ENCODE peak calls at places on chromosomes 2 and 18, in four cellular contexts. One of them, this sample, is unnamed.

GRCh38 chr2:74845217-74845751 is 11.4 kb downstream of the HK2 start:
- DNase-seq in stimulated activated CD8-positive, alpha-beta memory T cell treated with anti-CD3 and anti-CD28 coated beads, Interleukin-4, amount 100 ng/mL, for 24 hours: no peak
- DNase-seq in SHP77: no peak
- DNase-seq in kidney glomerular epithelial cell: peak; percentile 89
- DNase-seq in this sample: peak; percentile 96

GRCh38 chr2:73920577-73921545 is 5.8 kb upstream of the DGUOK start:
- DNase-seq in stimulated activated CD8-positive, alpha-beta memory T cell treated with anti-CD3 and anti-CD28 coated beads, Interleukin-4, amount 100 ng/mL, for 24 hours: no peak
- DNase-seq in SHP77: peak; percentile 63
- DNase-seq in kidney glomerular epithelial cell: no peak
- DNase-seq in this sample: peak; percentile 22

GRCh38 chr2:154402138-154402714 is 296.3 kb upstream of the KCNJ3 start:
- DNase-seq in stimulated activated CD8-positive, alpha-beta memory T cell treated with anti-CD3 and anti-CD28 coated beads, Interleukin-4, amount 100 ng/mL, for 24 hours: no peak
- DNase-seq in SHP77: no peak
- DNase-seq in kidney glomerular epithelial cell: peak; percentile 38
- DNase-seq in this sample: peak; percentile 34

GRCh38 chr2:118250463-118250862 is 162.2 kb downstream of the INSIG2 start:
- DNase-seq in stimulated activated CD8-positive, alpha-beta memory T cell treated with anti-CD3 and anti-CD28 coated beads, Interleukin-4, amount 100 ng/mL, for 24 hours: no peak
- DNase-seq in SHP77: no peak
- DNase-seq in kidney glomerular epithelial cell: no peak
- DNase-seq in this sample: peak; percentile 40

GRCh38 chr18:36187826-36188721 is 777 bp downstream of the MOCOS start:
- DNase-seq in stimulated activated CD8-positive, alpha-beta memory T cell treated with anti-CD3 and anti-CD28 coated beads, Interleukin-4, amount 100 ng/mL, for 24 hours: no peak
- DNase-seq in SHP77: no peak
- DNase-seq in kidney glomerular epithelial cell: no peak
- DNase-seq in this sample: peak; percentile 55

GRCh38 chr18:26710460-26711096 is 154.9 kb downstream of the AQP4 start:
- DNase-seq in stimulated activated CD8-positive, alpha-beta memory T cell treated with anti-CD3 and anti-CD28 coated beads, Interleukin-4, amount 100 ng/mL, for 24 hours: no peak
- DNase-seq in SHP77: no peak
- DNase-seq in kidney glomerular epithelial cell: no peak
- DNase-seq in this sample: no peak

GRCh38 chr2:869894-870293 is 80.8 kb upstream of the SNTG2 start:
- DNase-seq in stimulated activated CD8-positive, alpha-beta memory T cell treated with anti-CD3 and anti-CD28 coated beads, Interleukin-4, amount 100 ng/mL, for 24 hours: no peak
- DNase-seq in SHP77: no peak
- DNase-seq in kidney glomerular epithelial cell: no peak
- DNase-seq in this sample: no peak

GRCh38 chr18:5142131-5142530 is 54.9 kb downstream of the AKAIN1 start:
- DNase-seq in stimulated activated CD8-positive, alpha-beta memory T cell treated with anti-CD3 and anti-CD28 coated beads, Interleukin-4, amount 100 ng/mL, for 24 hours: no peak
- DNase-seq in SHP77: no peak
- DNase-seq in kidney glomerular epithelial cell: no peak
- DNase-seq in this sample: no peak

GRCh38 chr2:130966149-130967019 is 126.9 kb downstream of the FAM168B start:
- DNase-seq in stimulated activated CD8-positive, alpha-beta memory T cell treated with anti-CD3 and anti-CD28 coated beads, Interleukin-4, amount 100 ng/mL, for 24 hours: no peak
- DNase-seq in SHP77: no peak
- DNase-seq in kidney glomerular epithelial cell: no peak
- DNase-seq in this sample: no peak

GRCh38 chr18:69659142-69659651 is 258.5 kb downstream of the DOK6 start:
- DNase-seq in stimulated activated CD8-positive, alpha-beta memory T cell treated with anti-CD3 and anti-CD28 coated beads, Interleukin-4, amount 100 ng/mL, for 24 hours: no peak
- DNase-seq in SHP77: peak; percentile 80
- DNase-seq in kidney glomerular epithelial cell: no peak
- DNase-seq in this sample: no peak

GRCh38 chr2:108895188-108895587 is 93.8 kb downstream of the EDAR start:
- DNase-seq in stimulated activated CD8-positive, alpha-beta memory T cell treated with anti-CD3 and anti-CD28 coated beads, Interleukin-4, amount 100 ng/mL, for 24 hours: no peak
- DNase-seq in SHP77: no peak
- DNase-seq in kidney glomerular epithelial cell: no peak
- DNase-seq in this sample: no peak

This sample was measured in kidney tubule cell.